ENCODE peak calls at places on chromosomes 13 and 19, in five cellular contexts. L is mucosa of descending colon; W is stimulated activated CD8-positive, alpha-beta memory T cell treated with anti-CD3 and anti-CD28 coated beads, Interleukin-15, amount 100 ng/mL, for 4 hours; A is nucleus accumbens; R is AG08396. V is an unnamed sample.
A peak's percentile ranks its signal among the peaks of the same experiment; 100 is the strongest.

GRCh38 chr13:26343816-26344215 is 89.9 kb downstream of the CDK8 start:
- DNase-seq in L (no peak), W (no peak), R (no peak), A (no peak), V (no peak)

GRCh38 chr13:103430368-103430767 is 364.2 kb upstream of the SLC10A2 start:
- DNase-seq in L (no peak), R (no peak), A (no peak), W (no peak), V (no peak)

GRCh38 chr19:52673014-52673413 is 34.9 kb upstream of the ZNF83 start:
- DNase-seq in L (no peak), A (no peak), W (no peak), R (no peak), V (no peak)

GRCh38 chr19:6232567-6232966 is 47.2 kb downstream of the MLLT1 start:
- DNase-seq in L (no peak), A (no peak), R (peak; percentile 75), W (no peak), V (no peak)

GRCh38 chr13:50845211-50845610 is 1.7 kb upstream of the DLEU7 start:
- DNase-seq in W (no peak), L (no peak), A (no peak), R (no peak), V (no peak)

GRCh38 chr19:30666301-30666803 is 294.2 kb downstream of the ZNF536 start:
- DNase-seq in R (peak; percentile 55), L (peak; percentile 54), A (peak; percentile 18), W (no peak), V (no peak)

GRCh38 chr19:10205636-10206035 is 10.9 kb upstream of the DNMT1 start:
- DNase-seq in R (no peak), L (no peak), W (no peak), A (no peak), V (no peak)

GRCh38 chr13:23445794-23446193 is 12.3 kb upstream of the SACS start:
- DNase-seq in R (no peak), L (no peak), A (no peak), W (no peak), V (no peak)

GRCh38 chr13:42638101-42638500 is 64.1 kb downstream of the TNFSF11 start:
- DNase-seq in L (no peak), A (no peak), W (no peak), R (no peak), V (no peak)

GRCh38 chr13:57314897-57315520 is 148.0 kb downstream of the PRR20E start:
- DNase-seq in W (no peak), L (no peak), A (no peak), R (no peak), V (peak; percentile 13)

GRCh38 chr19:23996549-23996948 is 81.9 kb downstream of the ZNF726 start:
- DNase-seq in R (peak; percentile 20), L (no peak), A (no peak), W (no peak), V (no peak)

GRCh38 chr19:33558846-33559245 is 37.3 kb upstream of the PEPD start:
- DNase-seq in R (no peak), W (no peak), A (no peak), L (peak; percentile 3), V (no peak)

GRCh38 chr19:44570603-44570983 is 41.1 kb upstream of the CEACAM20 start:
- DNase-seq in L (no peak), R (no peak), A (no peak), W (no peak), V (no peak)

GRCh38 chr19:35087393-35087792 is 28.2 kb upstream of the FXYD3 start:
- DNase-seq in A (no peak), R (no peak), L (no peak), W (no peak), V (no peak)

GRCh38 chr13:40087021-40088002 is 431.9 kb downstream of the COG6 start:
- DNase-seq in R (no peak), A (no peak), L (no peak), W (no peak), V (no peak)

GRCh38 chr19:35170359-35171061 is 16.0 kb downstream of the FXYD5 start:
- DNase-seq in R (no peak), L (no peak), A (no peak), W (no peak), V (no peak)

GRCh38 chr19:19207637-19208582 is 3.8 kb upstream of the NCAN start:
- DNase-seq in L (peak; percentile 28), W (no peak), A (peak; percentile 73), R (no peak), V (peak; percentile 58)

GRCh38 chr13:38758278-38758677 is 71.4 kb downstream of the FREM2 start:
- DNase-seq in L (no peak), W (no peak), A (no peak), R (no peak), V (no peak)

GRCh38 chr19:19552811-19553210 is 14.7 kb downstream of the CILP2 start:
- DNase-seq in A (no peak), W (no peak), L (peak; percentile 62), R (peak; percentile 82), V (no peak)

GRCh38 chr13:24502567-24503375 is 9.8 kb downstream of the PARP4 start:
- DNase-seq in A (no peak), W (no peak), R (peak; percentile 60), L (peak; percentile 51), V (no peak)

GRCh38 chr13:110627351-110627750 is 12.0 kb downstream of the NAXD start:
- DNase-seq in R (no peak), A (no peak), L (no peak), W (no peak), V (no peak)

GRCh38 chr13:37074703-37075102 is 15.2 kb upstream of the SUPT20H start:
- DNase-seq in A (no peak), R (peak; percentile 29), L (no peak), W (no peak), V (no peak)

GRCh38 chr19:7539827-7540425 is 4.4 kb downstream of the PNPLA6 start:
- DNase-seq in L (no peak), W (no peak), A (no peak), R (no peak), V (no peak)

GRCh38 chr13:110366733-110367132 is 59.6 kb downstream of the COL4A2 start:
- DNase-seq in L (no peak), R (no peak), W (no peak), A (no peak), V (no peak)

GRCh38 chr13:28751210-28751935 is 32.6 kb upstream of the SLC46A3 start:
- DNase-seq in A (no peak), L (no peak), W (no peak), R (no peak), V (no peak)

GRCh38 chr13:107461751-107462150 is 753.6 kb downstream of the LIG4 start:
- DNase-seq in A (no peak), R (no peak), W (no peak), L (no peak), V (no peak)

GRCh38 chr19:9052894-9053293 is 34.0 kb upstream of the OR1M1 start:
- DNase-seq in W (no peak), A (no peak), R (no peak), L (no peak), V (no peak)

GRCh38 chr13:79393564-79394249 is 12.3 kb downstream of the RBM26 start:
- DNase-seq in W (no peak), A (no peak), L (peak; percentile 29), R (no peak), V (no peak)

GRCh38 chr19:14561832-14562351 is 10.0 kb downstream of the NDUFB7 start:
- DNase-seq in A (peak; percentile 12), R (no peak), W (no peak), L (no peak), V (no peak)

GRCh38 chr13:112457485-112457884 is 81.3 kb downstream of the SPACA7 start:
- DNase-seq in W (no peak), L (no peak), R (no peak), A (no peak), V (no peak)

GRCh38 chr19:5293607-5294089 is 47.0 kb downstream of the PTPRS start:
- DNase-seq in L (no peak), W (no peak), A (peak; percentile 9), R (peak; percentile 88), V (no peak)

GRCh38 chr19:46915386-46915785 is 54.6 kb downstream of the ARHGAP35 start:
- DNase-seq in R (no peak), A (no peak), L (no peak), W (no peak), V (no peak)

GRCh38 chr19:35718345-35719041 is 690 bp downstream of the KMT2B start:
- DNase-seq in W (peak; percentile 50), L (peak; percentile 42), R (peak; percentile 56), A (no peak), V (no peak)

V was measured in putamen.